ENCODE peak calls at places on chromosomes 13 and 19, in ten cellular contexts. O is tibial nerve, G is A549, D is stomach, M is HepG2, U is suprapubic skin, W is ovary, H is SK-N-SH, T is K562, J is transverse colon. S is an unnamed sample.

GRCh38 chr13:33636955-33637670 is 180.8 kb upstream of the RFC3 start:
- DNase-seq in D (no peak), M (no peak), G (no peak), U (no peak), H (no peak), W (no peak), J (no peak), O (no peak), T (no peak), S (no peak)

GRCh38 chr13:104571890-104572229 is 1505.6 kb upstream of the SLC10A2 start:
- DNase-seq in J (no peak), D (no peak), G (no peak), U (no peak), O (no peak), M (no peak), W (no peak), H (no peak), T (no peak), S (no peak)

GRCh38 chr19:44927746-44928145 is 13.3 kb downstream of the APOC1 start:
- DNase-seq in J (no peak), G (no peak), U (no peak), D (no peak), W (no peak), H (peak; percentile 2), T (no peak), M (no peak), O (no peak), S (no peak)

GRCh38 chr13:70237131-70237530 is 128.9 kb upstream of the KLHL1 start:
- DNase-seq in D (no peak), H (no peak), O (no peak), J (no peak), T (no peak), M (no peak), U (no peak), W (no peak), G (no peak), S (no peak)

GRCh38 chr19:3368848-3369336 is 2.5 kb downstream of the NFIC start:
- DNase-seq in J (no peak), O (no peak), D (no peak), U (no peak), G (no peak), W (no peak), M (no peak), T (no peak), H (no peak), S (no peak)

GRCh38 chr13:67353031-67353430 is 122.9 kb upstream of the PCDH9 start:
- DNase-seq in D (no peak), M (no peak), T (no peak), O (no peak), G (no peak), H (no peak), J (no peak), U (no peak), W (no peak), S (no peak)

GRCh38 chr19:43782689-43783231 is 2.0 kb upstream of the KCNN4 start:
- DNase-seq in U (no peak), M (no peak), J (peak; percentile 88), T (peak; percentile 59), H (no peak), D (peak; percentile 65), W (no peak), G (no peak), O (no peak), S (peak; percentile 75)

GRCh38 chr19:16737909-16738308 is 18.3 kb downstream of the NWD1 start:
- DNase-seq in T (no peak), M (peak; percentile 10), U (no peak), G (no peak), W (no peak), O (no peak), H (no peak), D (no peak), J (no peak), S (no peak)

GRCh38 chr19:2274937-2275535 is 6.9 kb downstream of the PEAK3 start:
- DNase-seq in H (peak; percentile 89), J (peak; percentile 80), T (peak; percentile 59), D (peak; percentile 69), O (peak; percentile 61), W (peak; percentile 72), U (peak; percentile 78), G (peak; percentile 69), M (peak; percentile 73), S (peak; percentile 70)

GRCh38 chr13:25192489-25192888 is 20.4 kb upstream of the AMER2 start:
- DNase-seq in T (no peak), M (no peak), W (no peak), D (no peak), G (no peak), J (no peak), H (no peak), O (no peak), U (no peak), S (peak; percentile 46)

DNA sequence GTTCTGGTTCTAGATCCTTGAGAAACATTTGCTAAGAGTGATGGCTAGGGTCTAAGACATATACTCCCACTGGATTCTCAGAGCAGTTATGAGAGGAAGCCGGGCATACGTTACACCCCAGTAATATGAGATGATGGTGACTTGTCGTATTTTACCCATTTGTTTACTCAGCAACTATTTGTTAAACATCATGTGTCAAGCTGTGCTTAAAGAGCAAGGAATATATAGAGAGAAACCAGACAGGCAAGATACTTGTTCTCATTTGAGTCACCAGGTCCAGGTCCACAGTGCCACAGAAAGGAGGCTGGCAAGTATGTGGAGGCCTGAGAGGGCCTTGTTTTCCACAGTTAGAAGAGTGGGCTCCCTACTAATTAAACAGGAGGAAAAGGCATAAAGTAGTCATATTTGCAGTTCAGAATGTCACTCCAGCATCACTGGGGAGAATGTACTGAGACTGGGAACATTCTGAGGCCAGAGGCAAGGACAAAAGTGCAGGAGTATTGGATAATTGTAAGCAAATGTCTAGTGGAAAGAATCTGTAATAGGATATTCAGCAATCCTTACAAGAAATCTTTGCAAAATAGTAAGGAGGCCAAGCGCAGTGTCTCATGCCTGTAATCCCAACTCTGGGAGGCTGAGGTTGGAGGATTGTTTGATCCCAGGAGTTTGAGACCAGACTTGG is 142.2 kb downstream of the IRS2 start:
- DNase-seq in U (no peak), J (no peak), T (no peak), O (no peak), M (no peak), D (no peak), W (no peak), H (no peak), G (no peak), S (no peak)
- TF ChIP-seq EP300 in U (no peak), J (no peak), T (no peak), O (no peak), M (no peak), D (no peak), W (no peak), H (no peak), G (no peak), S (no peak)

DNA sequence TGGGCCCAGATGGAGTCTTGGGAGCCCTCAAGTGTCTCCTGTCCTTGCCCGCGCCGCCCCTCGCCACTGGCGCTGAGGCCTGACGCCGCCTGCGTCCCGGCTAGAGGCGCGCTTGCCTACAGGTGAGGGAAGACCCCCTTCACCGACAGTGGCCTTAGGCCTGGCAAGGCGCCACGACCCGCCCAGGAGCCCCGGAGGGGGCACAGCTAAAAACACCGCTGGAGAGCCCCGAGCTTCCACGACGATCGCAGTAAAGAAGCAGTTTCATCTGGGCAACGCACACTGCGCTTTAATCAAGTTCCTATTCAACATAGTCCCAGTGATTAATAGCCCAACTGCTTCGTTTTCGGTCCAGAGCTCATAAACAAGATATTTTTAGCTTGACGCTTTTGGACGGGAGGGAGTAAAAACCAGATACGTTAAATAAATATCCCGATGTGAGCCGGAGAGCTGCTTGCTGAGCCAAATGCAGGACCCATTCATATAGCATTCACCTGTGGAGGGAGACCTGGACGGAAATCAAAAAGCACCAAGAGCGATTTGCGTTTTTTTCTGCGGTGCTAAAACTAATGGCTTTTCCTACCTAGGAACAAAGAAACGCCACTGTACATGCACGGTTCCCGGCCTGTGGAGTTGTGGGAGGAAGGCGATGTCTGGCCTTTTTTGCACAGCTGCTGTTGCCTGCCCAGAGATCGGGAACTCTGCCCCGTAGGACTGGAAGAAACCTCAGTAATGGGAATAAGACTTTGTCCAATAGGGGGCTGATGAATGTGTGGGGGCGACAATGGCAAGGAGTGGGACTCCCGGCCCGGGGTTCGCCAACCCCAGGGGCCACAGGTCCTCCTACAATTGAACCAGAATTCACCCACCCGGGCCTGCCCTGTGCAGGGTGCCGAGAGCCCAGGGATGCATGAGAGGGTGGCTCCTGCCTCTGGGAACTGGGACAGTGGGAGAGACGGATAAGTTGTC is 1.7 kb upstream of the CEBPA start:
- DNase-seq in J (peak; percentile 31), W (peak; percentile 43), G (no peak), T (no peak), U (peak; percentile 62), H (no peak), M (no peak), D (peak; percentile 56), O (no peak), S (no peak)
- H3K4me3 ChIP-seq in J (peak overlapping the region; percentile 78), W (peak overlapping the region; percentile 56), G (peak overlapping the region; percentile 63), T (no peak overlapping the region), U (peak overlapping the region; percentile 80), H (peak overlapping the region; percentile 57), M (peak overlapping the region; percentile 88), D (peak overlapping the region; percentile 82), O (peak overlapping the region; percentile 91), S (peak overlapping the region; percentile 57)

DNA sequence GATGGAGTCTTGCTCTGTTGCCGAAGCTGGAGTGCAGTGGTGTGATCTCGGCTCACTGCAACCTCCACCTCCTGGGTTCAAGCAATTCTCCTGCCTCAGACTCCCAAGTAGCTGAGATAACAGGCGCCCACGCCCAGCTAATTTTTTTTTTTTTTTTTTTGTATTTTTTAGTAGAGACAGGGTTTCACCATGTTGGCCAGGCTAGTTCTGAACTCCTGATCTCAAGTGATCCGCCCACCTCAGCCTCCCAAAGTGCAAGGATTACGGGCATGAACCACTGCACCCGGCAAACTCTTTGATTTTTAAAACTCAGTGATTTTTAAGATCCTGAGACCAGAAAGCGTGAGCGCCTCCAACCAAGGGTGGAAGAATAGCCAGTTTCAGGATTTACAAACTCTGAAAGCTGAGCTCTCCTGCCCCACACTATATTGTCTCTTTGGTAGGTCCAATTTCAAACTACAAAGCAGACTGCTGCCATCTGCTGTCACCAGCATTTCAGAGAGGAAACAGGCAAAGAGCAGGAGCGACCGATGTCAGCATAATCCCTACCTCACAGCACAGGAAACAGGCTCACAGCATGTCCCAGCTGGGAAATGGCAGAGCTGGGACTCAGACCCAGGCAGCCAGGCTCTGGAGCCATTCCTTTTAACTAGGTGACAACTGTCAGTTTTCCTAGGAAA is 9.2 kb downstream of the NOSIP start:
- DNase-seq in M (peak; percentile 76), D (peak; percentile 53), H (no peak), U (no peak), J (peak; percentile 68), T (no peak), O (no peak), W (no peak), G (no peak), S (no peak)
- TF ChIP-seq EP300 in M (no peak), D (no peak), H (no peak), U (no peak), J (no peak), T (no peak), O (no peak), W (no peak), G (no peak), S (no peak)

DNA sequence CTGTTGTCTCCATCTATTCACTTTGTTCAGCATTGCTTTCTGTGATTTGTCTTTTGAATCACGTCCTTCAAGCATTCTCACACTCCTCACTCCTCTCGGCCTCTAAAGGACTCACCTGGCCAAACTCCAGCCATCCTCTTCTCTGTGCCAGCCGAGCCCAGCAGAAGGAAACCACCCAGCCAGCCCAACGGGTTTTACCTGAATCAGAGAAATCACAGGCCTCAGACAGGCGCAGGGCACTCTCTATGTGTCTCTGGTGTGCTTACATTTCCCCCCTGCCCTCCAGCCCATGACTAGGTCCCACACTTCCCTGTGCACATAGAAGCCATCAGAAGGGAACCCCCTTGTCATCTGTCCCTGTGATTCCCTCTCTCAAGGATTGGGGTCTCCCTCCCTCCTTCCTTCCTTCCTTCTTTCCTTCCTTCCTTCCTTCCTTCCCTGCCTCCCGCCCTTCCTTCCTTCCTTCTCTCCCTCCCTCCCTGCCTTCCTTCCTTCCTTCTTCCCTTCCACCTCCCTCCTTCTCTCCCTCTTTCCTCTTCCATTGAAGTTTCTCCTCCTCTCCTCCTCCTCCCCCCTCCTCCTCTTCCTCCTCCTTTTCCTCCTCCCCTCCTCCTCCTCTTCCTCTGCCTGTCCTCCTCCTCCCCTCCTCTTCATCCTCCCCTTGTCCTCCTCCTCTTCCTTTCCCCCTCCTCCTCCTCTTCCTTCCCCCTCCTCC is 8.8 kb upstream of the ZNF541 start:
- DNase-seq in U (no peak), G (no peak), J (no peak), O (no peak), H (no peak), W (no peak), T (no peak), D (peak; percentile 66), M (no peak), S (no peak)
- H3K4me3 ChIP-seq in U (no peak overlapping the region), G (no peak overlapping the region), J (no peak overlapping the region), O (no peak overlapping the region), H (no peak overlapping the region), W (no peak overlapping the region), T (no peak overlapping the region), D (no peak overlapping the region), M (no peak overlapping the region), S (no peak overlapping the region)

S was measured in upper lobe of left lung.